ENCODE peak calls at places on chromosomes 5 and 9, in six cellular contexts. P is K562, T is endothelial cell of umbilical vein, W is A549, G is HepG2, I is GM12878. X is an unnamed sample.

GRCh38 chr5:157345485-157345884 is 79.6 kb downstream of the CYFIP2 start:
- DNase-seq in T (no peak), I (no peak), G (no peak), W (no peak), P (no peak), X (no peak)

GRCh38 chr5:116563909-116564308 is 10.7 kb downstream of the SEMA6A start:
- DNase-seq in W (no peak), T (no peak), I (no peak), P (no peak), G (no peak), X (no peak)

GRCh38 chr9:131853434-131853833 is 113.6 kb upstream of the RAPGEF1 start:
- DNase-seq in I (no peak), W (no peak), T (no peak), G (no peak), P (no peak), X (no peak)

GRCh38 chr5:119386945-119387344 is 31.1 kb downstream of the TNFAIP8 start:
- DNase-seq in W (no peak), G (peak; percentile 35), T (peak; percentile 55), P (peak; percentile 32), I (no peak), X (no peak)

GRCh38 chr5:123209163-123210013 is 120.3 kb downstream of the PRDM6 start:
- DNase-seq in I (no peak), T (peak; percentile 59), W (peak; percentile 84), P (peak; percentile 35), G (peak; percentile 3), X (peak; percentile 53)

GRCh38 chr5:74639538-74640449 is 734 bp downstream of the ENC1 start:
- DNase-seq in P (no peak), I (no peak), W (peak; percentile 44), G (no peak), T (peak; percentile 57), X (peak; percentile 71)

GRCh38 chr5:134224905-134225779 is 731 bp downstream of the PPP2CA start:
- DNase-seq in P (peak; percentile 69), I (no peak), T (peak; percentile 78), W (peak; percentile 61), G (peak; percentile 65), X (peak; percentile 79)

GRCh38 chr5:153767221-153768218 is 271.2 kb downstream of the FAM114A2 start:
- DNase-seq in T (no peak), W (no peak), I (no peak), G (no peak), P (no peak), X (no peak)

GRCh38 chr9:127393680-127394079 is 3.3 kb upstream of the SLC2A8 start:
- DNase-seq in T (no peak), P (no peak), G (no peak), W (no peak), I (no peak), X (no peak)

GRCh38 chr5:134527961-134528424 is 2.5 kb downstream of the JADE2 start:
- DNase-seq in W (no peak), P (no peak), T (no peak), G (no peak), I (no peak), X (no peak)

GRCh38 chr5:120314201-120314600 is 149.9 kb upstream of the PRR16 start:
- DNase-seq in I (no peak), P (no peak), G (no peak), W (no peak), T (no peak), X (no peak)

GRCh38 chr9:5835808-5836207 is 2.9 kb upstream of the ERMP1 start:
- DNase-seq in W (no peak), T (no peak), G (no peak), P (no peak), I (no peak), X (no peak)

GRCh38 chr9:112439171-112439570 is 47.5 kb upstream of the KIAA1958 start:
- DNase-seq in G (no peak), P (no peak), I (no peak), W (no peak), T (no peak), X (no peak)

GRCh38 chr9:19148170-19148569 is 20.9 kb upstream of the PLIN2 start:
- DNase-seq in W (no peak), T (no peak), P (no peak), I (no peak), G (no peak), X (no peak)

GRCh38 chr9:4413856-4414255 is 76.4 kb upstream of the SLC1A1 start:
- DNase-seq in I (no peak), G (no peak), P (no peak), T (no peak), W (no peak), X (no peak)

GRCh38 chr5:153467546-153467945 is 22.9 kb upstream of the GRIA1 start:
- DNase-seq in G (no peak), T (no peak), P (no peak), I (no peak), W (no peak), X (no peak)

GRCh38 chr9:117927354-117927753 is 223.2 kb downstream of the TLR4 start:
- DNase-seq in W (no peak), T (no peak), G (no peak), I (no peak), P (no peak), X (no peak)

GRCh38 chr5:144202072-144202471 is 31.4 kb downstream of the KCTD16 start:
- DNase-seq in W (no peak), G (no peak), T (peak; percentile 33), I (no peak), P (no peak), X (no peak)

GRCh38 chr5:97991236-97991635 is 782.2 kb upstream of the RGMB start:
- DNase-seq in W (no peak), I (no peak), G (no peak), T (no peak), P (no peak), X (no peak)

GRCh38 chr5:97980291-97980690 is 793.2 kb upstream of the RGMB start:
- DNase-seq in W (no peak), P (no peak), G (no peak), I (no peak), T (peak; percentile 55), X (no peak)

GRCh38 chr5:97986069-97986468 is 787.4 kb upstream of the RGMB start:
- DNase-seq in P (no peak), G (no peak), W (no peak), T (peak; percentile 9), I (no peak), X (no peak)
- TF ChIP-seq MYC in P (no peak), G (no peak), W (no peak), T (no peak), I (no peak), X (no peak)

GRCh38 chr5:114316167-114316566 is 45.7 kb upstream of the KCNN2 start:
- DNase-seq in I (no peak), W (no peak), G (no peak), P (no peak), T (no peak), X (no peak)

GRCh38 chr5:114317751-114318150 is 44.1 kb upstream of the KCNN2 start:
- DNase-seq in I (no peak), T (no peak), P (no peak), W (no peak), G (no peak), X (no peak)

GRCh38 chr5:114324282-114324681 is 37.6 kb upstream of the KCNN2 start:
- DNase-seq in W (no peak), T (peak; percentile 55), I (no peak), G (no peak), P (no peak), X (no peak)

GRCh38 chr5:114319236-114319635 is 42.6 kb upstream of the KCNN2 start:
- DNase-seq in G (no peak), T (peak; percentile 63), W (no peak), I (no peak), P (no peak), X (no peak)

DNA sequence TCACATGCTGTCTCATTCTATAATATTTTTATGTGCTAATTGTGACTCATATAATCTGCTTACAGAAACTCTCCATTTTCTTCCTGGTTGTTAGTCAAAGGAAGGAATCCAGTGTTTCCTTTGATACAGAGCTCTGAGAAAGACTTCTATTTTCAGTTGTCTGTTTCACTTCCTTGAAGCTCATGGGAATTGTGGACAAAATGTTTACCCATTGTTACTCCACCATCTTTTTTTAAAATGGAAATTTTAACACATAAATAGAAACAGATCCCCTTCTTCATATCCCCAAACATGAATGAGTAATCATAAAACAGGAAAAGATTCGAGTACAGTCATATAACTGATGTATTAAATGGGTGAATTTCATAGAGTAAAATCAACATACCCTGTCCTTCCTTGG is 42.0 kb upstream of the KCNN2 start:
- DNase-seq in G (no peak), I (no peak), W (no peak), T (peak; percentile 94), P (no peak), X (no peak)
- TF ChIP-seq MYC in G (no peak), I (no peak), W (no peak), T (no peak), P (no peak), X (no peak)

GRCh38 chr5:55307383-55308253 is at the start of the genes DHX29 and MTREX:
- DNase-seq in I (peak; percentile 63), T (peak; percentile 97), P (peak; percentile 80), G (peak; percentile 82), W (peak; percentile 92), X (peak; percentile 92)

GRCh38 chr5:55304584-55304983 is 2.9 kb downstream of the DHX29 start:
- DNase-seq in T (no peak), G (no peak), W (no peak), P (peak; percentile 26), I (no peak), X (no peak)

GRCh38 chr5:55303238-55303690 is 4.2 kb downstream of the DHX29 start:
- DNase-seq in P (no peak), T (peak; percentile 92), W (no peak), I (no peak), G (no peak), X (peak; percentile 33)

GRCh38 chr5:55306641-55307382 is 682 bp downstream of the DHX29 start:
- DNase-seq in T (peak; percentile 49), W (no peak), I (no peak), P (no peak), G (peak; percentile 27), X (peak; percentile 28)

GRCh38 chr5:55308254-55308836 is 556 bp downstream of the MTREX start:
- DNase-seq in W (peak; percentile 39), T (peak; percentile 70), P (no peak), G (peak; percentile 4), I (no peak), X (peak; percentile 44)
- TF ChIP-seq MYC in W (no peak), T (no peak), P (peak; percentile 39), G (no peak), I (no peak), X (peak; percentile 29)

GRCh38 chr5:54655761-54656160 is 138.2 kb downstream of the SNX18 start:
- DNase-seq in I (no peak), G (no peak), W (no peak), T (no peak), P (no peak), X (no peak)
- TF ChIP-seq MYC in I (no peak), G (no peak), W (no peak), T (no peak), P (no peak), X (no peak)

GRCh38 chr9:8863886-8864881 is 1064.6 kb upstream of the DMAC1 start:
- DNase-seq in T (no peak), I (no peak), P (no peak), G (no peak), W (no peak), X (no peak)

GRCh38 chr9:8859416-8859815 is 1059.8 kb upstream of the DMAC1 start:
- DNase-seq in G (no peak), T (no peak), P (no peak), I (no peak), W (no peak), X (no peak)

GRCh38 chr9:8863064-8863463 is 1063.5 kb upstream of the DMAC1 start:
- DNase-seq in G (no peak), P (no peak), T (no peak), I (no peak), W (no peak), X (no peak)

GRCh38 chr9:8858250-8859161 is 1058.9 kb upstream of the DMAC1 start:
- DNase-seq in W (no peak), G (no peak), P (no peak), I (no peak), T (no peak), X (no peak)

GRCh38 chr9:8860925-8861324 is 1061.3 kb upstream of the DMAC1 start:
- DNase-seq in I (no peak), T (no peak), G (no peak), P (no peak), W (no peak), X (no peak)
- TF ChIP-seq MYC in I (no peak), T (no peak), G (no peak), P (no peak), W (no peak), X (no peak)

X was measured in NB4.